ENCODE peak calls at places on chromosomes 2 and 18, in nine cellular contexts. K is A549, A is GM10248, B is cerebellar cortex, P is lung microvascular endothelial cell, U is T1000, J is occipital lobe, F is coronary artery, T is sigmoid colon. M is an unnamed sample.

GRCh38 chr2:216710531-216711282 is 15.4 kb upstream of the IGFBP5 start:
- DNase-seq in K (no peak), A (no peak), B (no peak), P (no peak), U (no peak), J (no peak), F (no peak), T (peak; percentile 89), M (no peak)

GRCh38 chr2:236646871-236647270 is 77.2 kb downstream of the ACKR3 start:
- DNase-seq in K (no peak), A (no peak), B (no peak), P (no peak), U (no peak), J (no peak), F (peak; percentile 72), T (peak; percentile 19), M (no peak)

GRCh38 chr18:36912887-36913286 is 84.0 kb downstream of the KIAA1328 start:
- DNase-seq in K (no peak), A (no peak), B (no peak), P (no peak), U (no peak), J (no peak), F (no peak), T (no peak), M (no peak)

GRCh38 chr2:7109558-7109935 is 192.3 kb downstream of the RNF144A start:
- DNase-seq in K (no peak), A (no peak), B (no peak), P (no peak), U (no peak), J (no peak), F (no peak), T (no peak), M (no peak)

GRCh38 chr2:74004212-74005182 is 19.8 kb downstream of the TET3 start:
- DNase-seq in K (no peak), A (no peak), B (peak; percentile 86), P (no peak), U (no peak), J (no peak), F (no peak), T (no peak), M (no peak)

GRCh38 chr18:63924551-63924950 is 16.8 kb downstream of the SERPINB10 start:
- DNase-seq in K (no peak), A (no peak), B (no peak), P (no peak), U (no peak), J (no peak), F (no peak), T (no peak), M (no peak)

GRCh38 chr2:219368690-219369108 is 19.0 kb downstream of the DNPEP start:
- DNase-seq in K (peak; percentile 38), A (no peak), B (no peak), P (no peak), U (no peak), J (no peak), F (no peak), T (no peak), M (no peak)

GRCh38 chr2:55843096-55843991 is 80.2 kb downstream of the EFEMP1 start:
- DNase-seq in K (peak; percentile 95), A (no peak), B (no peak), P (peak; percentile 21), U (peak; percentile 26), J (no peak), F (no peak), T (no peak), M (no peak)

GRCh38 chr18:6297875-6298274 is 116.8 kb downstream of the L3MBTL4 start:
- DNase-seq in K (no peak), A (no peak), B (no peak), P (no peak), U (no peak), J (no peak), F (no peak), T (no peak), M (no peak)

GRCh38 chr2:63652063-63652985 is 63.6 kb downstream of the MDH1 start:
- DNase-seq in K (no peak), A (no peak), B (no peak), P (no peak), U (no peak), J (no peak), F (no peak), T (no peak), M (no peak)

GRCh38 chr18:10791141-10791808 is 265.4 kb downstream of the NAPG start:
- DNase-seq in K (no peak), A (no peak), B (no peak), P (no peak), U (no peak), J (no peak), F (no peak), T (peak; percentile 81), M (no peak)

GRCh38 chr2:150528861-150529801 is 41.7 kb upstream of the RND3 start:
- DNase-seq in K (peak; percentile 70), A (peak; percentile 28), B (no peak), P (no peak), U (no peak), J (no peak), F (no peak), T (no peak), M (no peak)

GRCh38 chr2:24763843-24764242 is 29.3 kb downstream of the PTRHD1 start:
- DNase-seq in K (no peak), A (no peak), B (no peak), P (no peak), U (no peak), J (no peak), F (no peak), T (no peak), M (no peak)

GRCh38 chr18:21262979-21263378 is 20.9 kb downstream of the GREB1L start:
- DNase-seq in K (no peak), A (no peak), B (no peak), P (no peak), U (no peak), J (no peak), F (no peak), T (no peak), M (peak; percentile 86)

GRCh38 chr2:240568678-240569522 is 616 bp downstream of the RNPEPL1 start:
- DNase-seq in K (peak; percentile 48), A (peak; percentile 62), B (peak; percentile 42), P (peak; percentile 81), U (no peak), J (peak; percentile 39), F (no peak), T (peak; percentile 84), M (peak; percentile 74)

GRCh38 chr18:55509631-55510372 is 78.2 kb downstream of the TCF4 start:
- DNase-seq in K (no peak), A (peak; percentile 45), B (no peak), P (peak; percentile 88), U (no peak), J (no peak), F (no peak), T (no peak), M (no peak)

GRCh38 chr2:57080035-57080434 is 896.2 kb downstream of the CCDC85A start:
- DNase-seq in K (peak; percentile 17), A (no peak), B (no peak), P (no peak), U (no peak), J (no peak), F (no peak), T (no peak), M (no peak)

GRCh38 chr2:54967759-54968365 is 82.4 kb downstream of the RTN4 start:
- DNase-seq in K (no peak), A (no peak), B (no peak), P (no peak), U (no peak), J (no peak), F (no peak), T (no peak), M (no peak)

GRCh38 chr18:9196568-9196967 is 60.0 kb downstream of the ANKRD12 start:
- DNase-seq in K (no peak), A (no peak), B (no peak), P (no peak), U (no peak), J (no peak), F (no peak), T (no peak), M (no peak)

GRCh38 chr2:149645391-149645790 is 57.8 kb upstream of the MMADHC start:
- DNase-seq in K (no peak), A (no peak), B (peak; percentile 45), P (peak; percentile 62), U (peak; percentile 9), J (no peak), F (no peak), T (no peak), M (no peak)

GRCh38 chr2:113996826-113997599 is 107.1 kb downstream of the ACTR3 start:
- DNase-seq in K (no peak), A (no peak), B (no peak), P (no peak), U (no peak), J (no peak), F (no peak), T (no peak), M (no peak)

GRCh38 chr2:63049291-63050185 is 1.1 kb upstream of the OTX1 start:
- DNase-seq in K (peak; percentile 64), A (peak; percentile 23), B (no peak), P (no peak), U (no peak), J (no peak), F (no peak), T (no peak), M (no peak)

GRCh38 chr2:235614900-235615712 is 121.3 kb downstream of the AGAP1 start:
- DNase-seq in K (no peak), A (no peak), B (no peak), P (peak; percentile 74), U (no peak), J (peak; percentile 84), F (peak; percentile 84), T (peak; percentile 87), M (peak; percentile 98)

GRCh38 chr2:128734521-128735295 is 416.0 kb upstream of the HS6ST1 start:
- DNase-seq in K (no peak), A (no peak), B (no peak), P (peak; percentile 26), U (no peak), J (no peak), F (no peak), T (no peak), M (no peak)

GRCh38 chr18:68549257-68549871 is 165.5 kb downstream of the TMX3 start:
- DNase-seq in K (no peak), A (no peak), B (no peak), P (no peak), U (no peak), J (no peak), F (no peak), T (no peak), M (no peak)

GRCh38 chr2:179235463-179236108 is 29.0 kb downstream of the SESTD1 start:
- DNase-seq in K (no peak), A (no peak), B (no peak), P (peak; percentile 50), U (no peak), J (no peak), F (no peak), T (no peak), M (no peak)

GRCh38 chr18:49521251-49521650 is 34.2 kb upstream of the C18orf32 start:
- DNase-seq in K (no peak), A (no peak), B (no peak), P (no peak), U (no peak), J (no peak), F (no peak), T (peak; percentile 19), M (no peak)

GRCh38 chr2:152835674-152836073 is 117.3 kb downstream of the ARL6IP6 start:
- DNase-seq in K (no peak), A (no peak), B (no peak), P (no peak), U (no peak), J (no peak), F (no peak), T (no peak), M (no peak)

GRCh38 chr2:215354771-215355695 is 43.2 kb downstream of the ATIC start:
- DNase-seq in K (no peak), A (no peak), B (no peak), P (no peak), U (no peak), J (no peak), F (no peak), T (no peak), M (no peak)

GRCh38 chr18:54671291-54671881 is 80.3 kb downstream of the DYNAP start:
- DNase-seq in K (peak; percentile 21), A (peak; percentile 26), B (peak; percentile 35), P (peak; percentile 50), U (no peak), J (no peak), F (no peak), T (no peak), M (peak; percentile 9)

GRCh38 chr2:39922679-39923416 is 143.8 kb upstream of the THUMPD2 start:
- DNase-seq in K (no peak), A (no peak), B (no peak), P (no peak), U (no peak), J (no peak), F (no peak), T (no peak), M (no peak)